ENCODE peak calls at places on chromosomes 13 and 19, in five cellular contexts. H is suprapubic skin, C is cardiac fibroblast, G is osteoblast, J is A549. P is an unnamed sample.
A peak's percentile ranks its signal among the peaks of the same experiment; 100 is the strongest.

GRCh38 chr19:58538257-58539168 is 5.4 kb upstream of the TRIM28 start:
- DNase-seq in H (peak; percentile 68), C (peak; percentile 54), G (peak; percentile 21), J (no peak), P (no peak)

GRCh38 chr19:8212212-8212611 is 3.0 kb downstream of the CERS4 start:
- DNase-seq in H (no peak), C (no peak), G (no peak), J (no peak), P (no peak)

GRCh38 chr19:35767288-35768081 is 7.9 kb upstream of the ARHGAP33 start:
- DNase-seq in H (no peak), C (no peak), G (no peak), J (no peak), P (no peak)

GRCh38 chr19:41646589-41647204 is 19.8 kb upstream of the CEACAM4 start:
- DNase-seq in H (no peak), C (peak; percentile 3), G (no peak), J (peak; percentile 43), P (peak; percentile 8)

GRCh38 chr13:82597737-82598136 is 1284.5 kb downstream of the SLITRK1 start:
- DNase-seq in H (no peak), C (no peak), G (no peak), J (no peak), P (no peak)

GRCh38 chr13:88643233-88643632 is 972.1 kb downstream of the SLITRK5 start:
- DNase-seq in H (no peak), C (no peak), G (no peak), J (no peak), P (no peak)

GRCh38 chr19:45920458-45920857 is 5.9 kb upstream of the NANOS2 start:
- DNase-seq in H (no peak), C (no peak), G (peak; percentile 27), J (no peak), P (no peak)

GRCh38 chr13:70732611-70733010 is 624.4 kb upstream of the KLHL1 start:
- DNase-seq in H (no peak), C (no peak), G (no peak), J (no peak), P (no peak)

GRCh38 chr19:6417713-6418561 is 6.7 kb downstream of the KHSRP start:
- DNase-seq in H (no peak), C (peak; percentile 46), G (peak; percentile 97), J (peak; percentile 23), P (peak; percentile 55)

GRCh38 chr19:54882758-54883157 is 8.7 kb downstream of the FCAR start:
- DNase-seq in H (no peak), C (no peak), G (no peak), J (peak; percentile 24), P (no peak)

GRCh38 chr13:96958286-96958891 is 35.9 kb downstream of the OXGR1 start:
- DNase-seq in H (no peak), C (peak; percentile 51), G (no peak), J (peak; percentile 31), P (peak; percentile 22)

GRCh38 chr13:27551563-27551962 is 68.8 kb downstream of the LNX2 start:
- DNase-seq in H (no peak), C (peak; percentile 14), G (no peak), J (no peak), P (no peak)

GRCh38 chr13:83992566-83993358 is 110.5 kb upstream of the SLITRK1 start:
- DNase-seq in H (no peak), C (no peak), G (no peak), J (no peak), P (no peak)

GRCh38 chr19:11737964-11738745 is 591 bp downstream of the ZNF823 start:
- DNase-seq in H (peak; percentile 70), C (peak; percentile 24), G (no peak), J (peak; percentile 43), P (peak; percentile 19)

GRCh38 chr19:40576181-40576584 is 490 bp upstream of the SHKBP1 start:
- DNase-seq in H (no peak), C (no peak), G (no peak), J (no peak), P (no peak)

GRCh38 chr19:50819636-50820035 is 4.0 kb downstream of the KLK1 start:
- DNase-seq in H (no peak), C (no peak), G (peak; percentile 49), J (no peak), P (no peak)

GRCh38 chr13:98435356-98435755 is 141.6 kb downstream of the STK24 start:
- DNase-seq in H (no peak), C (no peak), G (peak; percentile 6), J (no peak), P (no peak)

GRCh38 chr13:48828962-48829405 is 146.7 kb upstream of the FNDC3A start:
- DNase-seq in H (no peak), C (no peak), G (no peak), J (peak; percentile 18), P (no peak)

GRCh38 chr13:77002590-77003190 is 10.8 kb downstream of the CLN5 start:
- DNase-seq in H (no peak), C (peak; percentile 65), G (no peak), J (peak; percentile 22), P (peak; percentile 74)

GRCh38 chr13:113109151-113110047 is 3.8 kb downstream of the F7 start:
- DNase-seq in H (peak; percentile 52), C (no peak), G (peak; percentile 66), J (no peak), P (no peak)

GRCh38 chr13:57673197-57673596 is 41.7 kb downstream of the PCDH17 start:
- DNase-seq in H (no peak), C (no peak), G (no peak), J (no peak), P (no peak)

GRCh38 chr13:38415233-38415632 is 65.6 kb downstream of the UFM1 start:
- DNase-seq in H (no peak), C (no peak), G (no peak), J (no peak), P (no peak)

GRCh38 chr13:80215368-80215767 is 125.6 kb downstream of the SPRY2 start:
- DNase-seq in H (no peak), C (peak; percentile 20), G (no peak), J (peak; percentile 35), P (peak; percentile 53)

GRCh38 chr13:112968380-112968909 is 569 bp upstream of the MCF2L start:
- DNase-seq in H (peak; percentile 76), C (no peak), G (peak; percentile 88), J (no peak), P (no peak)

GRCh38 chr19:4598712-4599111 is 39.2 kb upstream of the SEMA6B start:
- DNase-seq in H (no peak), C (no peak), G (no peak), J (no peak), P (no peak)
- H3K4me3 ChIP-seq in H (no peak overlapping the region), C (no peak overlapping the region), G (no peak overlapping the region), J (peak overlapping the region; percentile 44), P (no peak overlapping the region)

DNA sequence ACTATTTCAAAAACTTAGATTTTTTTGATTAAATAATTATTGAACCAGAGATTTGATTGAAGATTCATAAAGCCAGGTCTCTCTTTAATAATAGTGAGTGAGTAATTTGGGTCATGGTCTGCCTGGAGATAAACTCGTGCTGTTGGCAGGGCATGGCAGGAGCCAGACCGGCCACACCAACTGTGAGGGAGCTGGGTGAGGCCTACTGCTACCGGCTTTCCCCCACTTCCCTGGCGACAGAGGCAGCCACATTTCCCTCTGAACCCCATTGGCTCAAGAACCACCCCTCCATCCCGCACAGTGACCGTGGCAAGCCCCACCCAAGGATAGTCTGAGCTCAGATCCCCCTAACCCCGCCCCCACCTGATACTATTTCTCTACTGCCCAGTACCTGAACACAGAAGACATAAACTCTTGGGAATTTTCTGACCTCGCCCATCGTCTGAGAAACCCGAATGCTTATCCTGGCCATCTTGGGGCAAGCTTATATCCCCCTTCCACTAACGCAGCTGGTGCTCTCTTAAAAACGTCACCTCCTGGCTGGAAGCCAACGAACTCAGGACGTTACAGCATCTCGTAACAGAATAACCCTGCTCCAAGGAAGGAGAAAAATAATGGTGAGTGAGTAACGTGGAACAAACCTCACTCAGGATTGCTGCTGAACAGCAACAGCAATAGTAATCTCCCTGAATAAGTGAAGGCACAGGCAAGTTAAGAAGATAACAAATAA is 627.6 kb upstream of the PCDH9 start:
- DNase-seq in H (no peak), C (no peak), G (no peak), J (no peak), P (no peak)
- TF ChIP-seq CTCF in H (no peak), C (no peak), G (no peak), J (no peak), P (no peak)

GRCh38 chr13:111893071-111893606 is 173.8 kb upstream of the SOX1 start:
- DNase-seq in H (no peak), C (no peak), G (no peak), J (no peak), P (no peak)
- H3K4me3 ChIP-seq in H (peak overlapping the region; percentile 39), C (no peak overlapping the region), G (no peak overlapping the region), J (no peak overlapping the region), P (no peak overlapping the region)

GRCh38 chr13:100088648-100089601 is at the start of gene PCCA:
- DNase-seq in H (peak; percentile 97), C (peak; percentile 95), G (peak; percentile 99), J (peak; percentile 84), P (peak; percentile 98)
- TF ChIP-seq CTCF in H (no peak), C (no peak), G (no peak), J (no peak), P (no peak)

DNA sequence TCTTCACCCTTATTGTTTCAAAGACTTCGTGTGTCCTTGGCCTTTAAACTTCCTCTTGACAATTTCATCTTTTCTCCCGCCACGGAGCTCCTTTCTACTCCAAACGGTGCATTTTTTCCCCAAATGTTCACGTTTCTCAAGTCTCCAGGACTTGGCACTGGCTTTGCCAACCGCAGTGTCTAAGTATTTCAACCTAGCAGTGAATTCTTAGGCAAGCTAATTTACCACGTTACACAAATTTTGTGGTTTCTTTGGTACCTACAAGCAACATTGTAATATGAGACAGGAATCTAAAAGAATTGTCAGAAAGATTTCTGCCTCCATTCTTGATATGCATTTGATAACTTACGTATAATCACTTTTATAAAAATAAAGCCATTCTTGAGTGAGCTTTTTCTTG is 10.8 kb downstream of the ZIC2 start:
- DNase-seq in H (no peak), C (no peak), G (peak; percentile 8), J (no peak), P (no peak)
- H3K4me3 ChIP-seq in H (no peak overlapping the region), C (no peak overlapping the region), G (no peak overlapping the region), J (no peak overlapping the region), P (no peak overlapping the region)

DNA sequence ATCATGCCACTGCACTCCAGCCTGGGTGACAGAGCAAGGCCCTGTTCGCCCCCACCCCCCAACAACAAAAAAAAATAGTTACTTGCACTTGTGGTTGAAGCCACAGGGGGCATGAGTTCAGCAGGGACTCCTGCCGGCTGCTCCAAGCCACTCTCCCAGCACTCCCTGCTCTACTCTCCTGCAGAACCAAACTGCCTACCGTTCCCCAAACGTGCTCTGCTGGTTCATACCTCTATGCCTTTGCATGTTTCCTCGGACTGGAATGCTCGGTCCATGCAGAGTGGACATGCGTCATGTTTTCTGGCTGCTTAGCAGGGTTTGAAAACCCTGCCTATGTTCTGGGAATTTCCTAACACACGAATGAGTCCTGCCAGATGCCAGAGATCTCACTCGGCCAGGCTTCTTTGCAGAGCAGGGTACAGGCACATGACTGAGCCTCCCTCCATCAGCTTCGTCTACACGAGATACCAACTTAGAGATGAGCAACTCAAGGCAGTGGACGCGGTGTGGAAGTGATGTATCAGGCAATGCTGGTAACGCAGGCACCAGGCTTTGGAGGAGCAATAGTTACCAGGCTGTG is 8.5 kb upstream of the SLC25A15 start:
- DNase-seq in H (no peak), C (no peak), G (no peak), J (peak; percentile 33), P (no peak)
- TF ChIP-seq CTCF in H (no peak), C (peak; percentile 15), G (peak; percentile 28), J (no peak), P (no peak)